ENCODE peak calls at places on chromosomes 12 and 14, in six cellular contexts. A, Y, I, E, T and Q are unnamed samples.

GRCh38 chr12:25501565-25501964 is 51.5 kb downstream of the LMNTD1 start:
- DNase-seq in T (no peak), Y (no peak), I (no peak), E (no peak), A (no peak), Q (no peak)

GRCh38 chr14:55097894-55098560 is 31.0 kb upstream of the LGALS3 start:
- DNase-seq in A (peak; percentile 43), Y (peak; percentile 82), T (peak; percentile 48), I (no peak), E (no peak), Q (peak; percentile 61)

GRCh38 chr14:68012861-68013260 is 193.3 kb downstream of the RAD51B start:
- DNase-seq in T (no peak), I (no peak), A (no peak), E (no peak), Y (no peak), Q (no peak)

GRCh38 chr12:43158126-43158525 is 393.9 kb downstream of the ADAMTS20 start:
- DNase-seq in A (no peak), T (no peak), E (no peak), Y (no peak), I (no peak), Q (no peak)

GRCh38 chr12:109630815-109631214 is 57.2 kb downstream of the MVK start:
- DNase-seq in A (no peak), Y (no peak), I (no peak), E (no peak), T (no peak), Q (no peak)

GRCh38 chr14:20986811-20987210 is 3.0 kb upstream of the METTL17 start:
- DNase-seq in I (no peak), A (no peak), Y (no peak), T (no peak), E (no peak), Q (no peak)

GRCh38 chr14:99249389-99249788 is 22.6 kb downstream of the BCL11B start:
- DNase-seq in I (no peak), E (no peak), Y (no peak), T (no peak), A (no peak), Q (no peak)

GRCh38 chr14:68666899-68667298 is 126.0 kb downstream of the ZFP36L1 start:
- DNase-seq in Y (no peak), A (no peak), I (no peak), T (no peak), E (no peak), Q (no peak)

GRCh38 chr12:29033519-29033918 is 115.6 kb upstream of the FAR2 start:
- DNase-seq in E (no peak), I (no peak), Y (no peak), T (no peak), A (no peak), Q (no peak)

GRCh38 chr12:29961231-29961630 is 177.5 kb upstream of the TMTC1 start:
- DNase-seq in E (no peak), T (no peak), A (no peak), Y (no peak), I (no peak), Q (no peak)

GRCh38 chr12:38904932-38905479 is 385 bp downstream of the CPNE8 start:
- DNase-seq in I (peak; percentile 91), A (peak; percentile 50), Y (peak; percentile 74), E (peak; percentile 67), T (peak; percentile 32), Q (peak; percentile 59)

GRCh38 chr14:71891970-71892369 is 40.3 kb upstream of the RGS6 start:
- DNase-seq in I (no peak), T (no peak), Y (no peak), E (no peak), A (no peak), Q (no peak)

GRCh38 chr14:90545966-90546751 is 149.3 kb downstream of the CALM1 start:
- DNase-seq in T (no peak), A (no peak), E (no peak), I (no peak), Y (no peak), Q (no peak)

GRCh38 chr12:117854339-117855012 is 114.3 kb downstream of the KSR2 start:
- DNase-seq in Y (peak; percentile 55), A (peak; percentile 48), E (peak; percentile 55), I (no peak), T (no peak), Q (peak; percentile 60)

GRCh38 chr12:126290456-126290855 is 1225.2 kb downstream of the AACS start:
- DNase-seq in T (no peak), A (no peak), I (no peak), E (no peak), Y (no peak), Q (no peak)

GRCh38 chr12:47361389-47362031 is 281.8 kb upstream of the AMIGO2 start:
- DNase-seq in T (no peak), A (peak; percentile 52), E (no peak), Y (peak; percentile 21), I (no peak), Q (peak; percentile 48)

GRCh38 chr12:50764116-50764860 is 387 bp downstream of the ATF1 start:
- DNase-seq in E (peak; percentile 72), A (peak; percentile 76), I (peak; percentile 82), T (peak; percentile 66), Y (peak; percentile 79), Q (peak; percentile 80)

GRCh38 chr12:112261559-112261958 is 120.7 kb downstream of the HECTD4 start:
- DNase-seq in T (no peak), I (no peak), A (no peak), Y (no peak), E (no peak), Q (no peak)

GRCh38 chr14:89144066-89144465 is 273.0 kb downstream of the FOXN3 start:
- DNase-seq in I (no peak), E (no peak), A (no peak), T (no peak), Y (no peak), Q (no peak)

GRCh38 chr14:24900281-24900868 is 149.6 kb downstream of the STXBP6 start:
- DNase-seq in Y (no peak), E (no peak), A (no peak), T (no peak), I (no peak), Q (no peak)

GRCh38 chr12:121673013-121673441 is 3.6 kb upstream of the MORN3 start:
- DNase-seq in A (no peak), Y (no peak), T (no peak), E (no peak), I (no peak), Q (no peak)